ENCODE peak calls at places on chromosome 3, in six cellular contexts. M is NCI-H1930, C is Caco-2, G is psoas muscle, R is HCEC 1CT, I is mesenchymal stem cell. L is an unnamed sample.

GRCh38 chr3:194851254-194851653 is 165.6 kb downstream of the FAM43A start:
- DNase-seq in C (no peak), M (no peak), R (no peak), I (no peak), G (no peak), L (no peak)

GRCh38 chr3:124201786-124202185 is 209.9 kb upstream of the ROPN1 start:
- DNase-seq in I (no peak), M (no peak), G (no peak), R (no peak), C (no peak), L (no peak)

GRCh38 chr3:45100998-45101407 is 45.2 kb downstream of the CDCP1 start:
- DNase-seq in M (no peak), G (no peak), C (no peak), I (peak; percentile 95), R (peak; percentile 84), L (no peak)

GRCh38 chr3:143063018-143063417 is 56.6 kb upstream of the CHST2 start:
- DNase-seq in C (no peak), R (peak; percentile 44), G (no peak), I (peak; percentile 77), M (no peak), L (no peak)

GRCh38 chr3:128736598-128736997 is 10.6 kb downstream of the RAB7A start:
- DNase-seq in R (peak; percentile 43), C (no peak), G (no peak), I (peak; percentile 31), M (no peak), L (no peak)

GRCh38 chr3:196506687-196507086 is 3.1 kb upstream of the RNF168 start:
- DNase-seq in G (no peak), M (no peak), I (no peak), C (no peak), R (no peak), L (no peak)

GRCh38 chr3:194009892-194010533 is 125.9 kb upstream of the HES1 start:
- DNase-seq in G (no peak), I (no peak), M (no peak), C (no peak), R (no peak), L (no peak)

GRCh38 chr3:176431986-176432385 is 765.3 kb downstream of the TBL1XR1 start:
- DNase-seq in G (no peak), I (no peak), M (no peak), C (no peak), R (peak; percentile 34), L (no peak)

GRCh38 chr3:124504332-124505059 is 225.8 kb upstream of the UMPS start:
- DNase-seq in G (no peak), M (no peak), C (no peak), R (no peak), I (no peak), L (no peak)

GRCh38 chr3:42080452-42080872 is 10.7 kb upstream of the TRAK1 start:
- DNase-seq in I (peak; percentile 68), C (peak; percentile 50), G (no peak), R (peak; percentile 52), M (no peak), L (peak; percentile 64)

GRCh38 chr3:116339441-116340028 is 105.8 kb downstream of the LSAMP start:
- DNase-seq in R (no peak), M (no peak), I (peak; percentile 48), C (no peak), G (no peak), L (no peak)

L was measured in HCT116.